ENCODE peak calls at places on chromosomes 5 and 9, in nine cellular contexts. M, S, R, Z, U, E, X, A and C are unnamed samples. For H3K27me3, the result is how much of the 10 kb centered on the place peaks cover.

GRCh38 chr9:123318192-123318591 is 37.8 kb upstream of the CRB2 start:
- DNase-seq in E (no peak), U (no peak), X (no peak), S (no peak), R (no peak), A (peak), Z (no peak), M (no peak), C (no peak)

GRCh38 chr5:79269733-79270166 is 33.8 kb downstream of the JMY start:
- DNase-seq in U (no peak), S (no peak), M (no peak), R (peak), A (no peak), Z (no peak), X (no peak), E (no peak), C (no peak)

GRCh38 chr9:13719410-13719809 is 439.9 kb upstream of the MPDZ start:
- DNase-seq in M (no peak), Z (no peak), S (no peak), U (no peak), R (no peak), E (peak), A (no peak), X (peak), C (no peak)

GRCh38 chr5:142777108-142777507 is 6.9 kb downstream of the ARHGAP26 start:
- DNase-seq in U (no peak), M (no peak), S (no peak), Z (no peak), R (no peak), X (no peak), A (no peak), E (no peak), C (no peak)

GRCh38 chr9:134055981-134056461 is 11.8 kb downstream of the BRD3 start:
- DNase-seq in E (peak), X (no peak), A (peak), R (no peak), Z (no peak), U (peak), M (no peak), S (peak), C (no peak)

GRCh38 chr5:32173394-32174010 is 617 bp downstream of the GOLPH3 start:
- DNase-seq in X (no peak), U (no peak), A (peak), S (no peak), M (peak), R (peak), Z (no peak), E (peak), C (no peak)

GRCh38 chr9:121826711-121827110 is 175.3 kb downstream of the DAB2IP start:
- DNase-seq in S (no peak), Z (no peak), A (peak), U (no peak), E (no peak), M (no peak), R (no peak), X (no peak), C (peak)

GRCh38 chr5:130520211-130520610 is 615.9 kb downstream of the CHSY3 start:
- DNase-seq in S (no peak), M (no peak), U (no peak), Z (no peak), A (no peak), R (no peak), X (peak), E (peak), C (peak)

GRCh38 chr5:172118891-172119290 is 69.1 kb downstream of the STK10 start:
- DNase-seq in A (no peak), U (no peak), R (no peak), X (no peak), M (no peak), S (no peak), Z (no peak), E (no peak), C (no peak)

GRCh38 chr5:141677415-141677814 is 4.6 kb downstream of the ARAP3 start:
- DNase-seq in X (no peak), M (no peak), E (no peak), R (peak), S (no peak), A (no peak), Z (no peak), U (no peak), C (no peak)

GRCh38 chr5:125874717-125875116 is 548.5 kb upstream of the GRAMD2B start:
- DNase-seq in X (no peak), R (peak), Z (no peak), M (no peak), A (no peak), U (no peak), E (peak), S (no peak), C (no peak)

DNA sequence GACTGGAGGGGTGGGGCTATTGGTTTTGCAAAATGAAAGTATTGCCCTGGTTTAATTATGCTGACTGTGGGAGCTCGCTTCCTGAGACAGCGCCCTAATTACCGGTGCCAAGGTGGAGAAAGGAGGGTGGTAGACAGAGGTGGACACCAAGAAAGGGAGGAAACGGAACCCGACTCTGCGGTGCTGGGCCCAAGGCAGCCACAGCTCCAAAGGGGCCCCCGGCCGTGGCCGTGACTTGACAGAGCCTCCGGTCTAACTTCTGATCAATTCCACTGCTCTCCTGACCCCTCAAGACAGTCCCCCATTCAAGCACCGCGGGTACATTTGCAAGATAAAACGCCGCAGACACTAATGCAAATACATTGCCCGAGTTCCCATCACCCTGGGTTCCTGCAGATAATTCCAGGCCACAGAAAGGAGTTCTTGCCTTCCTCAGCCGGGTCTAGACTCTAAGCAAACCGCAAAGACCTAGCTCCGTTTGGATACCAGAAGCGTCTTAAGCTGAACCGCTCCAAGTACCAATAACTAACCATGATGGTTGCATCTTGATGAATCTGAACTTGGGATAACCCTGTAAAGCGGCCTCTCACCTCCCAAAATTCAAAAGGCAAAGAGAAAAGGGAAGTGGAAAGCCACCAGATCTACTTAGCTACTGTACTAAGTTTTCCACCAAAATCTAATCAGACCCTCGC is 211.0 kb downstream of the MEF2C start:
- DNase-seq in U (no peak), Z (no peak), A (no peak), E (no peak), S (no peak), R (no peak), M (no peak), X (no peak), C (no peak)
- H3K27me3 ChIP-seq in U (half or more), Z (half or more), A (under half), E (under half), S (under half), R (under half), M (under half), X (half or more), C (under half)

DNA sequence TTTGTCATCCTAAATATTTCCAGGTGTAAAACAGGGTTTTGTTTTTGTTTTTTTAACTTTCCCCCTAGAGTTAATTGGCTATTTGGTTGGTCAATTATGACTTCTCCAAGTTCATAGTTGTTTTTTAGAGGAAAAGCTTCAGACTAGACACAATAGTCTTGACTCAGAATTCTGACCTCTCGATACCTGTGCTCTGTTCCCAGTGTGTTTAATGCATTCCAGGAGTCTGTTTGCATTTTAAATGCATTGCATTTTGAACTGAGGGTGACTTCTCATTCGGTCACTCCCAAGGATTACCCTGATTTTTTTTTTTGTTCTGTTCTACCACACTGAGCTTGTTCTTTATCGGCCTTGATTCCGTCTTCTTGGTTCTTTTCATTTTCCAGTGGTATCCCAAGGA is 16.3 kb downstream of the ARHGEF28 start:
- DNase-seq in E (no peak), U (no peak), Z (no peak), R (no peak), M (no peak), S (no peak), A (no peak), X (no peak), C (no peak)
- H3K4me3 ChIP-seq in E (no peak), U (no peak), Z (no peak), R (no peak), M (no peak), S (no peak), A (no peak), X (no peak), C (no peak)

GRCh38 chr9:96361668-96362067 is 21.8 kb downstream of the SLC35D2 start:
- DNase-seq in R (no peak), A (no peak), Z (no peak), U (no peak), M (no peak), S (no peak), E (no peak), X (no peak), C (no peak)
- H3K27me3 ChIP-seq in R (under half), A (under half), Z (under half), U (under half), M (under half), S (under half), E (under half), X (under half), C (under half)

GRCh38 chr5:90297045-90297764 is 112.4 kb downstream of the CETN3 start:
- DNase-seq in U (no peak), E (no peak), X (no peak), S (no peak), R (no peak), M (no peak), A (no peak), Z (no peak), C (no peak)
- H3K4me3 ChIP-seq in U (no peak), E (no peak), X (no peak), S (no peak), R (no peak), M (no peak), A (no peak), Z (no peak), C (no peak)